ENCODE peak calls at places on chromosomes 16 and 17, in six cellular contexts. B is PC-3, Q is fibroblast of lung, I is lower lobe of right lung, W is brain microvascular endothelial cell, T is sigmoid colon. Z is an unnamed sample.

GRCh38 chr17:38800237-38800760 is 943 bp upstream of the PIP4K2B start:
- DNase-seq in W (no peak), B (no peak), I (no peak), T (no peak), Q (peak; percentile 9), Z (no peak)

GRCh38 chr16:87930456-87930855 is 5.9 kb downstream of the CA5A start:
- DNase-seq in I (no peak), W (no peak), T (no peak), Q (no peak), B (no peak), Z (no peak)

GRCh38 chr17:59004338-59005111 is 102.2 kb downstream of the TRIM37 start:
- DNase-seq in B (peak; percentile 82), W (peak; percentile 49), I (no peak), T (no peak), Q (peak; percentile 71), Z (no peak)

GRCh38 chr16:4086153-4086552 is 30.1 kb downstream of the ADCY9 start:
- DNase-seq in W (no peak), T (no peak), Q (no peak), I (no peak), B (no peak), Z (no peak)

GRCh38 chr17:40615295-40615988 is 32.2 kb downstream of the SMARCE1 start:
- DNase-seq in T (no peak), Q (peak; percentile 49), I (no peak), W (peak; percentile 22), B (peak; percentile 74), Z (no peak)

GRCh38 chr17:259341-259976 is 78.0 kb upstream of the DOC2B start:
- DNase-seq in T (peak; percentile 47), B (no peak), Q (no peak), W (no peak), I (peak; percentile 32), Z (peak; percentile 46)

GRCh38 chr16:61419771-61420170 is 616.5 kb downstream of the CDH8 start:
- DNase-seq in I (no peak), W (no peak), Q (no peak), T (no peak), B (no peak), Z (no peak)

GRCh38 chr16:61823326-61823725 is 212.9 kb downstream of the CDH8 start:
- DNase-seq in B (peak; percentile 34), Q (no peak), I (no peak), W (peak; percentile 6), T (no peak), Z (no peak)

GRCh38 chr16:55898592-55898991 is 23.4 kb upstream of the CES5A start:
- DNase-seq in I (no peak), W (no peak), Q (no peak), B (no peak), T (no peak), Z (no peak)

GRCh38 chr16:48160575-48160974 is 4.8 kb upstream of the ABCC12 start:
- DNase-seq in Q (no peak), I (no peak), T (no peak), B (no peak), W (no peak), Z (no peak)

GRCh38 chr17:10200016-10200415 is 1.6 kb upstream of the GAS7 start:
- DNase-seq in T (no peak), B (no peak), I (no peak), Q (no peak), W (no peak), Z (no peak)

GRCh38 chr17:75920045-75920560 is 15.4 kb upstream of the MRPL38 start:
- DNase-seq in B (no peak), Q (no peak), T (no peak), W (no peak), I (no peak), Z (no peak)

GRCh38 chr16:23528635-23529016 is 18.3 kb upstream of the GGA2 start:
- DNase-seq in B (no peak), I (no peak), Q (no peak), W (no peak), T (no peak), Z (no peak)

DNA sequence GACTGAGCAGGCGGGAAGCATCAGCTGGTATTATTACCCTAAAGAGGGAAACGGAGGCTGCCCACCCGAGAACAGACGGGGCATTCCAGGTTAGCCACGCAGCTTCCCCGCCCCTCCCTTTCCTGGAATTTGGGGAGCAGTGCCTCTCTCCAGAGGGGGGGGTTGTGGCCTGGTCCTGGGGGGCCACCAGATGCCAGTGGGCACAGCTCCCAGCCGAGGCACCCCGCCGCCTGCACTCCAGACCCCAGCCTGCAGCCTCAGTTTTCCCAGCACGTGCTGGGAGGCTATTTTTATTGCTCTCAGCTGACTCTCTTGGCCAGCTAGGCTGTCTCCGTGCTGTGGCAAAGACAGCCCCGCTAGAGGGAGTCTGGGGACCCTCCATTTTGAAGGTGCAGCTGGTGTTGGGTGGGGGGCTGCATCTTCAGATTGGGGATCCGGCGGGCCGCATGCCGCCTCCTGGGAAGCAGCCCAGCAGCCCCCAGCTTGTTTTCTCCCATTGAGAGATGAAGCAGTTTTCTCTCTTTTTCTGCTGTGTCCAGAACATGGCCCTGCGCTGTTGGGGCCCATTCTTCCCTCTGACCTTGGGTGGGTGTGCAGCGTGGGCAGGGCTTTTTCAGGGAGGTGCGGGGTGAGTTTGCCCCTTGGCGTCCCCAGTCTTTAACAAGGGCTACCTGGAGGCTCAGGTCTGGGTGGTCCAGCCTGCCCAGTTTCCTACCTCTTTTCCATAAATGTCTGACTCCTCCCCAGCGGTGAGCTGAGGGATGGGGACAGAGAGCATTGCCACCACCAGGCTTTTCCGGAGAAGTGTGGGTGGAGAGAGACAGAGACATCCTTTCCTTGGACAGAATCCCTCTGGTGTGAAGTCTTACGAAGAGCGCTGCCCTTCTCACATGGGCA is 62.5 kb upstream of the GSE1 start:
- DNase-seq in W (no peak), Q (no peak), I (no peak), T (no peak), B (no peak), Z (no peak)
- TF ChIP-seq CTCF in W (peak; percentile 51), Q (no peak), I (no peak), T (peak; percentile 36), B (no peak), Z (no peak)

DNA sequence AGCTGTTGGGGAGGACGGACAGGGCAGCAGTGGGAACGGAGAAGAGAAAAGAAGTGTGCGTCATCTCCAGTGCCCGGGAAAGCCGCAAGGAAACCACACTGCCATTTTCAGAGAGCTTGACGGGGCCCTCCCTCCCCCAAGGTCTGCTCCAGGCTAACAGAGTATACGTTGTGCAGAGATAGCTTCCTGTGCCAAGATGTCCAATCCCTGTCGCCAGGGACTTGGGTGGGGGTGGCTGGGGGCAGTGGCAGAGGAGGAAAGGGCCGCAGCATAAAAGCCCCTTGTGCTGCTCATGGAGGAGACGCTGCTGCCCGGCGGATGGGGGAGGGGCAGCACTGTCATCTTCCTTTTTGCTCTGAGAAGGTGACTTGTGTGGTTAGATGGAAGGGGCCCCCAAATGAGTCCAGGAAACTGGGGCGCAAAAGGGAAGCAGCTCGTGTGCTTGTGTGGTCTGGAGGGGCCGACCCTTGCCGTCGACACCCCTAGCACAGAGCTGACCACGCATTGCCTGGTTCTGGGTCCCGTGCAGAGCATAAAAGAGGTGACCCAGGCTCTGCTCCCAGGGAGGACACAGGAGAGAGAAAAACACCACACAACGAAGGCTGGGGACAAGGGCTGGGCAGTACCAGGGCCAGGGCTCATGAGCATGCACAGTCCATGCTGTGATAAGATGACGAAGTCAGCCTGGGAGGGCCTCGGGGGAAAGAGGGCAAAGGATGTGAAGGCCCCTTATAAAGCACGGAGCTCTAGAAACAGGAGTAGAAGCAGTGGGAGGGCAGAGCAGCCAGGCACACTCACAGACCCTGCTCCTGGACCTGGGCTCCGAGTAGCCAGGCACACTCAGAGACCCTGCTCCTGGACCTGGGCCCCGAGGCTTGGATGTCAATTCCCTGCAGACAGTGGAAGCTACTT is 372.6 kb downstream of the SLC39A11 start:
- DNase-seq in B (no peak), I (no peak), W (peak; percentile 91), T (no peak), Q (peak; percentile 73), Z (no peak)
- TF ChIP-seq CTCF in B (no peak), I (no peak), W (no peak), T (no peak), Q (no peak), Z (no peak)

DNA sequence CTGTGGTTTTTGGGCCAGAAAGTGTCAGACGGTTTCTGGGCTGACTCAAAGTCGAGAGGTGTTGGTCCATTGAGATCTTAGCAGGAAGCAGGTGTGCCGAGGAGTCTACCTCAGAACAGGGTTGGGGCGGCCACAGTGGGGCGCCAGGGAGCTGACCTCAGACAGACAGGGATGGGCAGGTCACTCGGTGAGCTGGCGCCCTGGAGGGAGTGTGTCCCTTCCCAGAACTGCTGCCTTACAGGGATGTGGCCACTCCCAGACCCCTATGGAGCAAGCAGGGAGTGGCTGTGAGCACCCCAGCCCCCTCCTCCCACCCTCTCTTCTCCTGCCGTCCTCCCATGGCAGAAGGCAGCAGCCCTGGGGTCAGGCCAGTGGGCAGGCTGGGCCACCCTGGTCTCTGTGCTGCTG is 14.0 kb upstream of the DPEP1 start:
- DNase-seq in T (no peak), Q (no peak), B (peak; percentile 42), W (no peak), I (no peak), Z (no peak)
- TF ChIP-seq CTCF in T (no peak), Q (no peak), B (peak; percentile 57), W (peak; percentile 56), I (peak; percentile 17), Z (peak; percentile 54)

GRCh38 chr16:49465661-49466528 is 92.3 kb downstream of the C16orf78 start:
- DNase-seq in Q (no peak), T (peak; percentile 24), B (no peak), W (no peak), I (no peak), Z (no peak)

GRCh38 chr16:49466529-49466831 is 92.9 kb downstream of the C16orf78 start:
- DNase-seq in Q (no peak), W (no peak), B (no peak), I (no peak), T (peak; percentile 25), Z (no peak)

GRCh38 chr16:49464093-49464492 is 90.5 kb downstream of the C16orf78 start:
- DNase-seq in W (no peak), I (no peak), T (peak; percentile 8), B (no peak), Q (no peak), Z (no peak)

GRCh38 chr16:49463529-49463928 is 89.9 kb downstream of the C16orf78 start:
- DNase-seq in B (no peak), Q (no peak), I (no peak), W (no peak), T (peak; percentile 36), Z (no peak)

GRCh38 chr16:49464877-49465504 is 91.4 kb downstream of the C16orf78 start:
- DNase-seq in W (no peak), Q (no peak), I (peak; percentile 34), B (no peak), T (peak; percentile 34), Z (peak; percentile 64)
- TF ChIP-seq CTCF in W (peak; percentile 33), Q (no peak), I (peak; percentile 21), B (peak; percentile 26), T (no peak), Z (peak; percentile 66)

GRCh38 chr17:7502987-7503386 is 18.8 kb downstream of the POLR2A start:
- DNase-seq in T (peak; percentile 57), W (no peak), Q (no peak), B (no peak), I (no peak), Z (no peak)
- TF ChIP-seq CTCF in T (no peak), W (peak; percentile 53), Q (peak; percentile 6), B (peak; percentile 43), I (peak; percentile 20), Z (peak; percentile 57)